ENCODE peak calls at places on chromosome 5, in seven cellular contexts. A is H9; B is GM06990; L is endodermal cell; C is astrocyte; U is AG04450; D is CD8-positive, alpha-beta T cell. M is an unnamed sample.

GRCh38 chr5:177444106-177445051 is 2.2 kb upstream of the PRR7 start:
- DNase-seq in A (no peak), B (peak; percentile 34), L (no peak), C (no peak), U (no peak), D (no peak), M (no peak)

GRCh38 chr5:166562246-166562645 is 1729.2 kb upstream of the WWC1 start:
- DNase-seq in A (no peak), B (no peak), L (no peak), C (no peak), U (no peak), D (no peak), M (no peak)

GRCh38 chr5:167426501-167426900 is 864.9 kb upstream of the WWC1 start:
- DNase-seq in A (no peak), B (no peak), L (no peak), C (no peak), U (no peak), D (no peak), M (no peak)

GRCh38 chr5:36899860-36900259 is 23.3 kb downstream of the NIPBL start:
- DNase-seq in A (no peak), B (no peak), L (no peak), C (no peak), U (no peak), D (no peak), M (no peak)

GRCh38 chr5:116536279-116537161 is 38.1 kb downstream of the SEMA6A start:
- DNase-seq in A (no peak), B (no peak), L (no peak), C (no peak), U (no peak), D (no peak), M (no peak)

GRCh38 chr5:152439791-152440190 is 34.7 kb upstream of the NMUR2 start:
- DNase-seq in A (no peak), B (no peak), L (no peak), C (no peak), U (no peak), D (no peak), M (no peak)

GRCh38 chr5:119250946-119251901 is 104.6 kb upstream of the TNFAIP8 start:
- DNase-seq in A (no peak), B (no peak), L (no peak), C (peak; percentile 31), U (no peak), D (no peak), M (no peak)

GRCh38 chr5:180545248-180545647 is 46.1 kb downstream of the SCGB3A1 start:
- DNase-seq in A (no peak), B (no peak), L (no peak), C (no peak), U (no peak), D (no peak), M (no peak)

GRCh38 chr5:111256128-111256527 is 31.9 kb downstream of the CAMK4 start:
- DNase-seq in A (no peak), B (peak; percentile 32), L (no peak), C (no peak), U (no peak), D (no peak), M (no peak)

GRCh38 chr5:92518318-92518913 is 1062.6 kb downstream of the NR2F1-AS1 start:
- DNase-seq in A (peak; percentile 34), B (no peak), L (peak; percentile 56), C (peak; percentile 45), U (peak; percentile 27), D (no peak), M (peak; percentile 28)

GRCh38 chr5:172891716-172892421 is 57.8 kb downstream of the ERGIC1 start:
- DNase-seq in A (no peak), B (no peak), L (no peak), C (no peak), U (no peak), D (no peak), M (no peak)

GRCh38 chr5:175609504-175609903 is 48.4 kb upstream of the HRH2 start:
- DNase-seq in A (no peak), B (no peak), L (no peak), C (no peak), U (no peak), D (no peak), M (no peak)

GRCh38 chr5:2634399-2635176 is 116.9 kb downstream of the IRX2 start:
- DNase-seq in A (peak; percentile 50), B (no peak), L (peak; percentile 68), C (no peak), U (no peak), D (no peak), M (no peak)

GRCh38 chr5:2633992-2634391 is 117.5 kb downstream of the IRX2 start:
- DNase-seq in A (no peak), B (no peak), L (peak; percentile 36), C (no peak), U (no peak), D (no peak), M (no peak)

GRCh38 chr5:2627867-2628266 is 123.6 kb downstream of the IRX2 start:
- DNase-seq in A (no peak), B (no peak), L (no peak), C (no peak), U (no peak), D (no peak), M (no peak)

GRCh38 chr5:2626572-2626971 is 124.9 kb downstream of the IRX2 start:
- DNase-seq in A (no peak), B (no peak), L (no peak), C (no peak), U (no peak), D (no peak), M (no peak)

DNA sequence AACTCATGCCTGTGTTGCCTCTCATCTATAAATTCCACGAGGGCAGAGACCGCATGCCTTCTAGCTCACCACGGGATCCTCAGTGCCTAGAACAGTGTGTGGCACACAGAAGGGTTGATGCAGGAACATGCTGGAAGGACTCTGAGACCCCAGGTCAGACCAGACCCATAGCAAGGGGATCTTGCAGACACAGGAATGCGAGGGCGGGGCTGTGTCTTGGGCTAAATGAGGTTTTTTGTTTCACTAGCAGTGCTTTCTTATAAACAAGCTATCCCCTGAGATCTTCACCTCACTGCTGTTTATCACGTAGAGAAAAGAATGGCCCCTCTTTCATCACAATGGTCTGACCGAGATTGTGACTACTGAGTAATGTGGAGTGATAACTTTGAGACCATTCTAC is 122.4 kb downstream of the IRX2 start:
- DNase-seq in A (no peak), B (no peak), L (peak; percentile 66), C (no peak), U (no peak), D (no peak), M (no peak)
- H3K27me3 ChIP-seq in A (no peaks in the 10 kb centered on the region), B (no peaks in the 10 kb centered on the region), L (no peaks in the 10 kb centered on the region), C (no peaks in the 10 kb centered on the region), U (no peaks in the 10 kb centered on the region), D (no peaks in the 10 kb centered on the region), M (no peaks in the 10 kb centered on the region)

GRCh38 chr5:54990751-54991349 is 5.5 kb upstream of the ESM1 start:
- DNase-seq in A (no peak), B (no peak), L (no peak), C (peak; percentile 80), U (peak; percentile 30), D (no peak), M (no peak)

GRCh38 chr5:54988817-54989216 is 3.4 kb upstream of the ESM1 start:
- DNase-seq in A (no peak), B (no peak), L (no peak), C (no peak), U (no peak), D (no peak), M (no peak)

GRCh38 chr5:54994628-54995027 is 9.2 kb upstream of the ESM1 start:
- DNase-seq in A (no peak), B (no peak), L (no peak), C (no peak), U (no peak), D (no peak), M (no peak)

GRCh38 chr5:54993318-54993717 is 7.9 kb upstream of the ESM1 start:
- DNase-seq in A (no peak), B (no peak), L (no peak), C (peak; percentile 41), U (no peak), D (no peak), M (no peak)

GRCh38 chr5:54991446-54991845 is 6.1 kb upstream of the ESM1 start:
- DNase-seq in A (no peak), B (no peak), L (no peak), C (peak; percentile 23), U (no peak), D (no peak), M (no peak)
- TF ChIP-seq CTCF in A (no peak), B (no peak), L (no peak), C (no peak), U (no peak), D (no peak), M (no peak)

GRCh38 chr5:159088371-159088770 is 11.3 kb downstream of the EBF1 start:
- DNase-seq in A (no peak), B (no peak), L (no peak), C (no peak), U (no peak), D (no peak), M (no peak)

GRCh38 chr5:159084053-159084452 is 15.7 kb downstream of the EBF1 start:
- DNase-seq in A (no peak), B (no peak), L (no peak), C (no peak), U (no peak), D (no peak), M (no peak)

GRCh38 chr5:159082491-159082890 is 17.2 kb downstream of the EBF1 start:
- DNase-seq in A (no peak), B (no peak), L (no peak), C (no peak), U (no peak), D (no peak), M (no peak)

GRCh38 chr5:159083532-159083931 is 16.2 kb downstream of the EBF1 start:
- DNase-seq in A (no peak), B (no peak), L (peak; percentile 57), C (no peak), U (no peak), D (no peak), M (no peak)
- H3K27me3 ChIP-seq in A (no peaks in the 10 kb centered on the region), B (no peaks in the 10 kb centered on the region), L (peaks cover 17% of the 10 kb centered on the region), C (no peaks in the 10 kb centered on the region), U (no peaks in the 10 kb centered on the region), D (no peaks in the 10 kb centered on the region), M (no peaks in the 10 kb centered on the region)

GRCh38 chr5:179342577-179342976 is 2.7 kb downstream of the ADAMTS2 start:
- DNase-seq in A (peak; percentile 58), B (no peak), L (no peak), C (no peak), U (no peak), D (no peak), M (no peak)
- TF ChIP-seq CTCF in A (peak; percentile 40), B (no peak), L (peak; percentile 65), C (no peak), U (peak; percentile 59), D (no peak), M (peak; percentile 14)

DNA sequence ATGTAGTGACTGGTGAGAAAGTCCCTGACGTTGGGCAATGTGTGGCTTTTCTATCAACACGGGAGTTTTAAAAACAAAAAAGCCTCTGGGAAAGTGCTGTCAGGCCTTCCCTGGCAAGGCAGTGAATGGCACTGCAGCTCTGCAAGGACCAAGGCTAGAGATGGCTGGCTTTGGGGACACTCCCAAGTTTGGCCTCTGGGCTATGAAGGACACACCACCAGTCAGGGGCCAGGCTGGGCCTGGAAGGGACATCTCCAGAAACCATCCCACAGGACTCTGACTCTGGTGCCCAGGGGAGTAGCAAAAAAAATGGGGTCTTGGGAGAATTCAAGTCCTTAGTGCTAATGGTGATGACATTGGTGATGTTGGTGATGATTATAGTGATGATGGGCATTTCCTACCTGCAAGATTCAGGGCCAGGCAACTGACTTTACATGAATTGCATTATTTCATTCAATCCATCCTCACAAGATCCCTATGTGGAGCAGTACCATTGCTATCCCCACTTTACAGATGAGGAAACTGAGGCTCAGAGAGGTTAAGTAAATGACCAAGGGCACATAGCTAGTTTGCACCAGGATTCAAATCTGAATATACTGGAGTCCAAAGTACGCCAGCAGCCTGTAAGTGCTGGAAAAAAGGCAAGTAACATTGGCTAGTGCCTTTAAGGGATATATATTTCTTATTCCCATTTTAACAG is 2.6 kb upstream of the PPARGC1B start:
- DNase-seq in A (no peak), B (no peak), L (no peak), C (no peak), U (no peak), D (no peak), M (no peak)
- H3K27me3 ChIP-seq in A (peaks cover 3% of the 10 kb centered on the region), B (no peaks in the 10 kb centered on the region), L (peaks cover 48% of the 10 kb centered on the region), C (peaks cover 24% of the 10 kb centered on the region), U (peaks cover 47% of the 10 kb centered on the region), D (no peaks in the 10 kb centered on the region), M (no peaks in the 10 kb centered on the region)